ENCODE peak calls at places on chromosomes 12 and 14, in seven cellular contexts. G is HCT116, J is neural crest cell, Y is RWPE1, I is gastrocnemius medialis, Z is ovary, V is adrenal gland. M is an unnamed sample.

GRCh38 chr14:30223385-30223785 is 295.7 kb upstream of the PRKD1 start:
- DNase-seq in Y (peak; percentile 92), J (no peak), V (peak; percentile 95), G (peak; percentile 10), I (peak; percentile 58), Z (peak; percentile 29), M (no peak)

GRCh38 chr14:59728294-59728693 is 142.3 kb downstream of the RTN1 start:
- DNase-seq in I (no peak), Z (no peak), G (no peak), Y (no peak), J (no peak), V (no peak), M (no peak)

GRCh38 chr12:21665816-21666215 is 8.2 kb upstream of the LDHB start:
- DNase-seq in I (no peak), V (no peak), J (no peak), G (no peak), Y (no peak), Z (no peak), M (no peak)

GRCh38 chr12:116922194-116922897 is 11.6 kb downstream of the FBXW8 start:
- DNase-seq in J (no peak), V (no peak), Z (no peak), I (no peak), Y (no peak), G (no peak), M (no peak)

GRCh38 chr14:65949711-65950516 is 536.3 kb upstream of the CCDC196 start:
- DNase-seq in G (peak; percentile 4), V (peak; percentile 80), J (no peak), I (peak; percentile 30), Y (peak; percentile 11), Z (no peak), M (no peak)

GRCh38 chr14:72527591-72527990 is 366.3 kb downstream of the DPF3 start:
- DNase-seq in G (no peak), V (no peak), Y (no peak), J (no peak), Z (no peak), I (no peak), M (no peak)

GRCh38 chr12:91920276-91920675 is 225.4 kb downstream of the BTG1 start:
- DNase-seq in J (no peak), Y (no peak), G (no peak), V (no peak), Z (no peak), I (no peak), M (no peak)

GRCh38 chr14:32038876-32039275 is 38.2 kb upstream of the ARHGAP5 start:
- DNase-seq in V (no peak), J (no peak), Z (no peak), I (no peak), Y (no peak), G (no peak), M (no peak)

GRCh38 chr12:3771853-3772252 is 18.9 kb upstream of the CRACR2A start:
- DNase-seq in V (no peak), I (peak; percentile 59), G (no peak), Y (no peak), J (no peak), Z (no peak), M (no peak)

GRCh38 chr12:6067152-6067916 is 57.1 kb downstream of the VWF start:
- DNase-seq in V (peak; percentile 74), J (no peak), Z (no peak), Y (peak; percentile 56), I (no peak), G (peak; percentile 76), M (no peak)

GRCh38 chr12:132600048-132601032 is 10.0 kb downstream of the LRCOL1 start:
- DNase-seq in G (peak; percentile 23), Z (peak; percentile 77), Y (peak; percentile 52), V (peak; percentile 74), I (no peak), J (peak; percentile 73), M (peak; percentile 54)

GRCh38 chr14:96852823-96853422 is 55.7 kb downstream of the VRK1 start:
- DNase-seq in I (no peak), V (no peak), Y (peak; percentile 22), G (peak; percentile 26), J (no peak), Z (no peak), M (no peak)

GRCh38 chr14:77242752-77243151 is 28.3 kb downstream of the NGB start:
- DNase-seq in Z (no peak), J (no peak), V (no peak), I (no peak), Y (no peak), G (no peak), M (no peak)

GRCh38 chr14:34538871-34539406 is 562 bp downstream of the EAPP start:
- DNase-seq in G (no peak), V (no peak), J (no peak), Z (no peak), Y (peak; percentile 9), I (no peak), M (no peak)

GRCh38 chr12:83763425-83763824 is 1076.7 kb downstream of the TMTC2 start:
- DNase-seq in V (no peak), Z (no peak), Y (peak; percentile 10), I (no peak), G (no peak), J (no peak), M (no peak)

GRCh38 chr12:50050119-50050385 is 7.3 kb upstream of the ASIC1 start:
- DNase-seq in G (no peak), V (no peak), J (no peak), I (no peak), Y (no peak), Z (no peak), M (no peak)

GRCh38 chr14:49754570-49755097 is 13.3 kb upstream of the KLHDC2 start:
- DNase-seq in G (no peak), V (no peak), I (no peak), Z (no peak), J (no peak), Y (no peak), M (no peak)

GRCh38 chr14:35349966-35350365 is 54.6 kb downstream of the NFKBIA start:
- DNase-seq in Y (no peak), J (no peak), V (no peak), Z (no peak), G (no peak), I (no peak), M (no peak)

GRCh38 chr12:25725874-25726273 is 172.8 kb upstream of the LMNTD1 start:
- DNase-seq in Y (no peak), Z (no peak), G (no peak), I (no peak), V (no peak), J (no peak), M (no peak)

GRCh38 chr14:102317564-102318248 is 1.8 kb upstream of the ZNF839 start:
- DNase-seq in G (no peak), J (no peak), Y (no peak), I (peak; percentile 88), Z (peak; percentile 32), V (peak; percentile 68), M (no peak)

GRCh38 chr12:1741154-1741949 is 50.5 kb downstream of the ADIPOR2 start:
- DNase-seq in V (no peak), G (no peak), Y (no peak), I (no peak), J (no peak), Z (no peak), M (no peak)

GRCh38 chr12:33000016-33000415 is 103.4 kb upstream of the PKP2 start:
- DNase-seq in Y (no peak), I (peak; percentile 14), J (no peak), Z (no peak), G (no peak), V (no peak), M (no peak)

GRCh38 chr14:94601961-94602391 is 10.2 kb upstream of the SERPINA3 start:
- DNase-seq in J (no peak), Y (peak; percentile 74), V (peak; percentile 86), G (peak; percentile 27), Z (peak; percentile 81), I (peak; percentile 91), M (no peak)

GRCh38 chr12:31732926-31733548 is 4.2 kb upstream of the AMN1 start:
- DNase-seq in Z (no peak), Y (peak; percentile 87), J (no peak), G (peak; percentile 97), I (no peak), V (no peak), M (no peak)

GRCh38 chr12:88763536-88764100 is 183.3 kb upstream of the KITLG start:
- DNase-seq in G (no peak), Z (no peak), I (no peak), J (no peak), V (no peak), Y (no peak), M (no peak)

GRCh38 chr14:76827696-76828301 is 1.6 kb downstream of the LRRC74A start:
- DNase-seq in I (no peak), G (no peak), Z (no peak), Y (no peak), J (no peak), V (no peak), M (no peak)

GRCh38 chr12:105418821-105419291 is 88.4 kb downstream of the C12orf75 start:
- DNase-seq in Z (no peak), V (no peak), Y (no peak), J (no peak), G (no peak), I (no peak), M (no peak)

DNA sequence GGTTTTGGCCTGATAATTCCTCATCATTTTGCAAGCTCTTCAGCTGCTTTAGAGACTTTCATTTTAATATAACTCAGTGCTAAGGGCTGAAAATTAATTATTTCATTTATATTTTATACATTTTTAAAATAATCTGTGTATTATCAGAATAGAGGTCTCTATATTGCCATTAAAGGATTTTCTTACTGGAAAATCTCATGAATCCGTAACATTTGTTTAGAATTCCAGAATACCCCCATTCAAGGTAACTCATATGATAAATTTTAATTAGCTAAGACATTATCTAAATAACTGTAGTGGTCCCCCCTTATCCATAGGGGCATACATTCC is 51.6 kb downstream of the BMAL2 start:
- DNase-seq in G (no peak), J (no peak), V (no peak), Y (no peak), Z (no peak), I (no peak), M (no peak)
- TF ChIP-seq CTCF in G (no peak), J (peak; percentile 37), V (no peak), Y (peak; percentile 21), Z (no peak), I (no peak), M (no peak)

GRCh38 chr14:40574780-40575179 is 1031.9 kb upstream of the LRFN5 start:
- DNase-seq in I (no peak), G (no peak), Z (no peak), J (no peak), Y (no peak), V (no peak), M (no peak)
- TF ChIP-seq CTCF in I (no peak), G (no peak), Z (no peak), J (no peak), Y (no peak), V (no peak), M (no peak)

GRCh38 chr14:79809849-79810612 is 401.3 kb downstream of the DIO2 start:
- DNase-seq in I (no peak), V (no peak), J (no peak), Y (no peak), G (no peak), Z (no peak), M (no peak)
- TF ChIP-seq CTCF in I (no peak), V (peak; percentile 20), J (peak; percentile 62), Y (no peak), G (no peak), Z (no peak), M (no peak)

GRCh38 chr12:46677749-46678148 is 148.0 kb downstream of the SLC38A4 start:
- DNase-seq in Z (no peak), V (no peak), G (no peak), I (no peak), J (no peak), Y (peak; percentile 52), M (no peak)
- TF ChIP-seq CTCF in Z (no peak), V (no peak), G (peak; percentile 32), I (peak; percentile 46), J (peak; percentile 45), Y (peak; percentile 36), M (no peak)